ENCODE peak calls at places on chromosomes 6 and 20, in six cellular contexts. U is psoas muscle, C is mesenchymal stem cell, R is lower leg skin, G is IMR-90, O is heart right ventricle. S is an unnamed sample.

GRCh38 chr6:106181664-106182418 is 95.7 kb downstream of the PRDM1 start:
- DNase-seq in U (no peak), C (peak; percentile 83), R (no peak), G (peak; percentile 88), O (no peak), S (peak; percentile 74)

GRCh38 chr6:146026873-146027272 is 2.0 kb upstream of the GRM1 start:
- DNase-seq in U (no peak), C (no peak), R (no peak), G (no peak), O (no peak), S (no peak)

GRCh38 chr6:47153066-47153755 is 111.1 kb upstream of the ADGRF1 start:
- DNase-seq in U (no peak), C (peak; percentile 55), R (no peak), G (peak; percentile 33), O (no peak), S (peak; percentile 25)

GRCh38 chr6:103255132-103255531 is 1604.6 kb downstream of the HACE1 start:
- DNase-seq in U (no peak), C (no peak), R (no peak), G (no peak), O (no peak), S (no peak)

GRCh38 chr6:6866656-6867390 is 240.9 kb upstream of the RREB1 start:
- DNase-seq in U (no peak), C (no peak), R (no peak), G (no peak), O (no peak), S (no peak)

GRCh38 chr20:25299801-25300200 is 51.9 kb downstream of the PYGB start:
- DNase-seq in U (no peak), C (no peak), R (no peak), G (peak; percentile 33), O (no peak), S (no peak)

GRCh38 chr6:144150673-144151009 is 324 bp downstream of the STX11 start:
- DNase-seq in U (no peak), C (peak; percentile 26), R (no peak), G (peak; percentile 18), O (peak; percentile 22), S (peak; percentile 33)

GRCh38 chr20:49747707-49748524 is 34.2 kb upstream of the B4GALT5 start:
- DNase-seq in U (peak; percentile 97), C (peak; percentile 37), R (peak; percentile 70), G (peak; percentile 50), O (peak; percentile 89), S (peak; percentile 96)

GRCh38 chr20:57622201-57622570 is 2.0 kb upstream of the ZBP1 start:
- DNase-seq in U (no peak), C (no peak), R (no peak), G (no peak), O (no peak), S (no peak)

GRCh38 chr6:95576621-95577316 is 566 bp upstream of the MANEA start:
- DNase-seq in U (no peak), C (peak; percentile 42), R (no peak), G (peak; percentile 6), O (no peak), S (peak; percentile 25)

GRCh38 chr20:48358176-48358575 is 469.6 kb downstream of the PREX1 start:
- DNase-seq in U (no peak), C (no peak), R (no peak), G (no peak), O (no peak), S (no peak)

GRCh38 chr6:140009286-140009685 is 634.8 kb upstream of the CITED2 start:
- DNase-seq in U (no peak), C (no peak), R (no peak), G (no peak), O (no peak), S (no peak)

GRCh38 chr6:44696099-44696498 is 308.6 kb downstream of the CDC5L start:
- DNase-seq in U (no peak), C (no peak), R (no peak), G (peak; percentile 6), O (no peak), S (peak; percentile 44)

GRCh38 chr20:5945963-5946362 is 4.4 kb downstream of the TRMT6 start:
- DNase-seq in U (no peak), C (peak; percentile 61), R (no peak), G (peak; percentile 93), O (no peak), S (peak; percentile 76)

GRCh38 chr6:35427851-35428321 is 24.3 kb upstream of the FANCE start:
- DNase-seq in U (no peak), C (peak; percentile 41), R (no peak), G (peak; percentile 92), O (no peak), S (peak; percentile 71)

GRCh38 chr6:152496731-152497130 is 140.4 kb downstream of the SYNE1 start:
- DNase-seq in U (no peak), C (no peak), R (no peak), G (no peak), O (no peak), S (no peak)

GRCh38 chr6:66210964-66211363 is 503.9 kb upstream of the EYS start:
- DNase-seq in U (no peak), C (peak; percentile 6), R (no peak), G (no peak), O (no peak), S (no peak)

GRCh38 chr6:1400126-1400850 is 10.9 kb downstream of the FOXF2 start:
- DNase-seq in U (no peak), C (no peak), R (no peak), G (no peak), O (no peak), S (no peak)

GRCh38 chr20:8994045-8994444 is 74.8 kb upstream of the PLCB4 start:
- DNase-seq in U (no peak), C (no peak), R (no peak), G (no peak), O (no peak), S (no peak)

GRCh38 chr6:21185849-21186478 is 407.6 kb upstream of the SOX4 start:
- DNase-seq in U (no peak), C (no peak), R (no peak), G (no peak), O (no peak), S (no peak)
- H3K4me3 ChIP-seq in U (no peak overlapping the region), C (no peak overlapping the region), R (no peak overlapping the region), G (no peak overlapping the region), O (no peak overlapping the region), S (no peak overlapping the region)

GRCh38 chr6:168948990-168949531 is 304.6 kb downstream of the THBS2 start:
- DNase-seq in U (no peak), C (no peak), R (no peak), G (no peak), O (no peak), S (no peak)

GRCh38 chr6:168953461-168953860 is 300.2 kb downstream of the THBS2 start:
- DNase-seq in U (no peak), C (no peak), R (no peak), G (no peak), O (no peak), S (no peak)

GRCh38 chr6:168950500-168951223 is 303.0 kb downstream of the THBS2 start:
- DNase-seq in U (no peak), C (no peak), R (no peak), G (peak; percentile 14), O (no peak), S (peak; percentile 54)

GRCh38 chr6:168949876-168950499 is 303.7 kb downstream of the THBS2 start:
- DNase-seq in U (no peak), C (no peak), R (no peak), G (peak; percentile 33), O (no peak), S (peak; percentile 74)

DNA sequence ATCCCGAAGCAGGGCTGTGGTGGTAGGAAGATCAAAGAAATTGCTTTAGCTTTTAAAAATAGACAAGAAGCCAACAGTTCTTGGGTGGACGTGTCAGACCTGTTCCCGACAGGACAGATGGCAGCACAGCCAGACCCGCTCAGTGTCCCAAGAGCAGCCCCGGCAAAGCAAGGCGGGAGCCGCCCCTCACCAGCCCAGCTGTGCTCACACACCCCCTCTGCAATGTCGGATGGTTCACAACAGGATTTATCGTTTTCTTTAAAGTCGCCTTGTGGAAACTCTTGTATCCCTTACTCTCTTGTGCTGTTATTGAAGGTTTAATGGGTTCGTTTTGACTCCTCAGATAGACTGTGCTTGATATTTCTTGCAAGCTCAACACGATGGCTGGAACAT is 302.4 kb downstream of the THBS2 start:
- DNase-seq in U (no peak), C (no peak), R (no peak), G (no peak), O (no peak), S (no peak)
- H3K4me3 ChIP-seq in U (no peak overlapping the region), C (no peak overlapping the region), R (no peak overlapping the region), G (no peak overlapping the region), O (no peak overlapping the region), S (no peak overlapping the region)

DNA sequence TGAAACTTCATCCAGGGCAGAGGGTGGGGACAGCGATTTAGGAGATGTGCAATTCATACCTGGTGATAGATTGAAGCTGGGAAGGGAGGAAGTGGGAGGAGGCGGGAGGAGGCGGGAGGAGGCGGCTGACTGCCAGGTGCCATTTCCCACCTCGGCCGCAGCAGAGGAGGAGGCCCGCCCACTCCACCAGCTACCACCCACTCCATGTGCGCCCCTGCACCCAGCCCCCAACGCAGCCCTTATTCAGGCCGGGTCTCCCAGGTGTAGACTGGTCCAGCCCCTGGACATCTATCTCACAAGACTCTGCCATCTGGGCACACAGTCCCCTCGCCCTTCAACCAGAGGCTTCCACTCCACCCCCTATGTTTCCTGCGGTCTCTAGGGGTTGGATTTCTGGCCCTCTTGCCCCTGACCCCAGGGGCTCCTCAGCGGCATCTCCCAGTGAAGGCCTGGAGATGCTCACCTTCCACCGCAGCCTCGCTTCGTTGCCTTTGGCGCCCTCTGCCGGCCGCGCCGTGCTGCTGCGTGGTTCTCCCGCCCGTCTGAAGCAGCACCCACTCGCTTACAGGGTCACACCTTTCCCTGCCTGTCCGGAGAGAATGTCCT is 32.6 kb upstream of the FAM83D start:
- DNase-seq in U (peak; percentile 76), C (peak; percentile 28), R (no peak), G (peak; percentile 18), O (peak; percentile 75), S (peak; percentile 43)
- H3K4me3 ChIP-seq in U (no peak overlapping the region), C (no peak overlapping the region), R (no peak overlapping the region), G (no peak overlapping the region), O (no peak overlapping the region), S (no peak overlapping the region)

GRCh38 chr6:15308445-15309213 is 62.8 kb downstream of the JARID2 start:
- DNase-seq in U (no peak), C (peak; percentile 57), R (no peak), G (peak; percentile 40), O (no peak), S (peak; percentile 59)
- H3K4me3 ChIP-seq in U (no peak overlapping the region), C (no peak overlapping the region), R (no peak overlapping the region), G (no peak overlapping the region), O (no peak overlapping the region), S (no peak overlapping the region)

S was measured in fibroblast of the aortic adventitia.